ENCODE peak calls at places on chromosomes 16 and 17, in six cellular contexts. I, A, N, P, S and Q are unnamed samples.

GRCh38 chr16:48720266-48720665 is 110.3 kb upstream of the N4BP1 start:
- DNase-seq in S (peak), I (peak), P (no peak), N (no peak), A (peak), Q (no peak)

GRCh38 chr17:67246648-67247415 is 1.8 kb upstream of the HELZ start:
- DNase-seq in N (peak), P (peak), A (peak), S (peak), I (peak), Q (no peak)

GRCh38 chr17:80795737-80796136 is 195.9 kb upstream of the CHMP6 start:
- DNase-seq in I (no peak), S (no peak), A (no peak), N (no peak), P (no peak), Q (no peak)

GRCh38 chr16:67565470-67566100 is 3.3 kb downstream of the CTCF start:
- DNase-seq in S (no peak), N (no peak), P (no peak), I (no peak), A (no peak), Q (no peak)

GRCh38 chr17:7706631-7707354 is 1.8 kb downstream of the EFNB3 start:
- DNase-seq in P (no peak), A (no peak), N (no peak), S (no peak), I (no peak), Q (no peak)

GRCh38 chr16:87391324-87391949 is 699 bp upstream of the MAP1LC3B start:
- DNase-seq in N (no peak), I (no peak), A (peak), S (peak), P (no peak), Q (no peak)

GRCh38 chr16:14564323-14564722 is 65.7 kb downstream of the PARN start:
- DNase-seq in S (peak), A (no peak), N (no peak), P (no peak), I (no peak), Q (no peak)

GRCh38 chr16:85717393-85718152 is 28.8 kb upstream of the GINS2 start:
- DNase-seq in S (peak), I (no peak), A (peak), N (peak), P (no peak), Q (peak)

GRCh38 chr17:41588126-41588810 is 1.6 kb upstream of the KRT14 start:
- DNase-seq in N (no peak), A (no peak), P (no peak), I (no peak), S (no peak), Q (no peak)

GRCh38 chr17:41308918-41309359 is at the start of gene KRTAP16-1:
- DNase-seq in A (no peak), P (no peak), S (no peak), I (no peak), N (no peak), Q (no peak)

GRCh38 chr17:81037783-81038733 is 3.1 kb downstream of the BAIAP2 start:
- DNase-seq in S (no peak), I (no peak), N (no peak), P (no peak), A (no peak), Q (no peak)

GRCh38 chr17:18217412-18218015 is 7.9 kb upstream of the LLGL1 start:
- DNase-seq in I (no peak), N (peak), P (peak), A (peak), S (peak), Q (peak)

GRCh38 chr16:82715833-82716232 is 89.1 kb downstream of the CDH13 start:
- DNase-seq in P (no peak), A (no peak), N (no peak), S (no peak), I (no peak), Q (no peak)

GRCh38 chr16:58290861-58291260 is 4.0 kb downstream of the PRSS54 start:
- DNase-seq in I (no peak), P (no peak), N (no peak), S (no peak), A (no peak), Q (no peak)

GRCh38 chr17:43028221-43028861 is 3.3 kb downstream of the RND2 start:
- DNase-seq in I (no peak), P (no peak), N (no peak), S (peak), A (no peak), Q (no peak)

GRCh38 chr17:72887917-72888316 is 204.6 kb downstream of the SLC39A11 start:
- DNase-seq in S (no peak), P (no peak), N (no peak), I (no peak), A (no peak), Q (no peak)

GRCh38 chr17:11209906-11210305 is 31.1 kb upstream of the SHISA6 start:
- DNase-seq in A (no peak), I (no peak), N (no peak), S (no peak), P (no peak), Q (no peak)

GRCh38 chr17:83133302-83134121 is 54.1 kb downstream of the METRNL start:
- DNase-seq in A (no peak), S (no peak), P (no peak), N (no peak), I (no peak), Q (no peak)

GRCh38 chr17:81666092-81666341 is 388 bp downstream of the OXLD1 start:
- DNase-seq in A (no peak), I (no peak), N (no peak), S (peak), P (no peak), Q (no peak)

GRCh38 chr16:17917316-17918019 is 419.1 kb downstream of the NPIPA8 start:
- DNase-seq in I (no peak), S (peak), P (no peak), N (no peak), A (no peak), Q (no peak)

GRCh38 chr17:19805006-19805405 is 56.9 kb upstream of the ALDH3A1 start:
- DNase-seq in P (no peak), A (no peak), N (no peak), S (no peak), I (no peak), Q (no peak)

GRCh38 chr17:17512866-17513265 is 16.7 kb upstream of the RASD1 start:
- DNase-seq in N (no peak), I (no peak), A (no peak), S (no peak), P (no peak), Q (no peak)

GRCh38 chr16:20191566-20191965 is 117.9 kb upstream of the GPR139 start:
- DNase-seq in I (no peak), P (no peak), N (no peak), S (no peak), A (no peak), Q (no peak)

GRCh38 chr17:49104511-49105074 is 28.0 kb upstream of the B4GALNT2 start:
- DNase-seq in A (no peak), P (no peak), S (no peak), I (no peak), N (no peak), Q (no peak)

GRCh38 chr16:71467810-71468209 is 5.8 kb upstream of the ZNF23 start:
- DNase-seq in N (no peak), A (peak), S (peak), I (no peak), P (no peak), Q (no peak)

GRCh38 chr17:58783380-58783779 is 27.7 kb downstream of the PPM1E start:
- DNase-seq in I (no peak), P (no peak), S (no peak), A (peak), N (no peak), Q (no peak)

GRCh38 chr17:50187741-50188520 is 13.5 kb downstream of the COL1A1 start:
- DNase-seq in A (no peak), S (no peak), I (no peak), N (no peak), P (no peak), Q (no peak)

GRCh38 chr17:50187403-50187735 is 14.1 kb downstream of the COL1A1 start:
- DNase-seq in S (no peak), P (no peak), N (no peak), A (no peak), I (no peak), Q (no peak)

GRCh38 chr17:50189396-50190277 is 11.8 kb downstream of the COL1A1 start:
- DNase-seq in I (no peak), A (no peak), P (no peak), S (no peak), N (no peak), Q (no peak)

GRCh38 chr17:50190278-50191069 is 11.0 kb downstream of the COL1A1 start:
- DNase-seq in A (no peak), I (no peak), P (no peak), S (no peak), N (no peak), Q (no peak)

DNA sequence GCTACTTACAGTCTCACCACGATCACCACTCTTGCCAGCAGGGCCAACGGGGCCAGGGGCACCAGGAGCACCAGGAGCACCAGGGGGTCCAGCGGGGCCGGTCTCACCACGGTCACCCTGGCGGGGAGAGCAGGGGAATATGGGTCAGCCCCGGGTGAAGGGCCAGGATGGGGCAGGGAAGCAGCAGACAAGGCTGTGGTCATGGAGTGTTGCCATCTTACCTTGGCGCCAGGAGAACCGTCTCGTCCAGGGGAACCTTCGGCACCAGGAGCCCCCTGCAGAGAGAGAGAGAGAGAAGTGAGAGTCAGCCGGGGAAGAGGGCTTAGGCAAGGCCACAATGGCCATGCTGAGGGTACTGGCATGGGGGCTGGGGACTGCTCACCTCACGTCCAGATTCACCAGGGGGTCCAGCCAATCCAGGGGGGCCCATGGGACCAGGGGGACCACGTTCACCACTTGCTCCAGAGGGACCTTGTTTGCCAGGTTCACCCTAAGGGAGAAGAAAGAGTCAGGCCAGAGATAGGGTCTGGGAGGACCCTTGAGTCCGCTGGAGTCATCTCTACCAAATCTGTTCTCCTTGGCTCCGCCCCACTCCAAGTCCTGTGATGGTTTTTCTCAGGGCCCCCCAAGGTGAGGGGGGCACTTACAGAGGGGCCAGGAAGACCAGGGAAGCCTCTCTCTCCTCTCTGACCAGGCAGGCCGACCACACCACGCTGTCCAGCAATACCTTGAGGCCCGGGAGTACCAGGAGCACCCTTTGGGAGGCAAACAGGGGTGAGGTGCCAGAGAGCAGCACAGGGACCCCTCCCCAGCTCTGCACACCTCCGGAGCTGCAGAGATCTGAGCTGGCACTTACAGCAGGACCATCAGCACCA is 12.7 kb downstream of the COL1A1 start:
- DNase-seq in A (no peak), P (no peak), S (no peak), I (no peak), N (no peak), Q (no peak)
- TF ChIP-seq POLR2A in A (no peak), P (no peak), S (no peak), I (no peak), N (no peak), Q (no peak)

DNA sequence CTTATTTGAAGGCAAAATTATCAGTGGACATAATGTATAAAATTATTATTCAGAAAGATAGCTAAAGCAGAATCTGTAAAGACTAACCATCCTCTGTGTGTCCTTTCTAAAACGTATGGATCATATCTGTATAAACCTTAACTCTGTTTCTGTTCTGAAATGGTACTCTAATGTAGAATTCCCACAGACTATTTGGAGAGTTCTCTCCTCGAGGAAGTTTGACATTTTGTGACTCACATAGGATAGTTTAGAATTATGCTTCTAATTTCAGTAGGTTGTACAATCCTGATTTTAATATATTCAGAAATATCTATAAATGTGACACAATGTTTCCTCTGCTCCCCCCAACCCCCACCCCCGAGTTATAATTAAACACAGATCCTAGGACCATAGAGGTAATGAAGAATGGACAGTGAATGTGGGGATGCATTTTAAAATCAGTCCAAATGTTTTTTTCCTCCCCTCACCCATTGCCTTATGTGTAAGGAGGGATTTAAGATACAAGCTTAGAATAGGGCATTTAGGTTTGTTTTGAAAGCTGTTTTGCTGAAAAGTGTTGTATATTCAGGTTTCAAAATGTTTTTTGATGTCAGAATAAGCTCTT is 66.8 kb downstream of the BCAS3 start:
- DNase-seq in P (no peak), S (no peak), A (no peak), N (no peak), I (no peak), Q (no peak)
- TF ChIP-seq TAF1 in P (no peak), S (no peak), A (no peak), N (no peak), I (no peak), Q (no peak)

GRCh38 chr17:50931003-50931878 is 65.1 kb upstream of the TOB1 start:
- DNase-seq in I (no peak), N (peak), A (peak), P (no peak), S (peak), Q (no peak)
- TF ChIP-seq POLR2A in I (no peak), N (no peak), A (no peak), P (no peak), S (peak), Q (no peak)

GRCh38 chr17:64991726-64992125 is 64.8 kb downstream of the GNA13 start:
- DNase-seq in N (no peak), I (no peak), S (no peak), A (no peak), P (no peak), Q (no peak)

GRCh38 chr17:64994781-64995538 is 61.6 kb downstream of the GNA13 start:
- DNase-seq in A (no peak), I (no peak), P (no peak), N (no peak), S (no peak), Q (no peak)

GRCh38 chr17:64994281-64994680 is 62.3 kb downstream of the GNA13 start:
- DNase-seq in S (no peak), A (no peak), P (no peak), N (no peak), I (no peak), Q (no peak)

GRCh38 chr17:64993867-64994266 is 62.7 kb downstream of the GNA13 start:
- DNase-seq in I (no peak), A (no peak), N (no peak), P (no peak), S (no peak), Q (no peak)

GRCh38 chr17:64992325-64992802 is 64.2 kb downstream of the GNA13 start:
- DNase-seq in S (peak), A (no peak), I (no peak), N (no peak), P (no peak), Q (no peak)
- TF ChIP-seq TAF1 in S (no peak), A (no peak), I (no peak), N (no peak), P (no peak), Q (no peak)

DNA sequence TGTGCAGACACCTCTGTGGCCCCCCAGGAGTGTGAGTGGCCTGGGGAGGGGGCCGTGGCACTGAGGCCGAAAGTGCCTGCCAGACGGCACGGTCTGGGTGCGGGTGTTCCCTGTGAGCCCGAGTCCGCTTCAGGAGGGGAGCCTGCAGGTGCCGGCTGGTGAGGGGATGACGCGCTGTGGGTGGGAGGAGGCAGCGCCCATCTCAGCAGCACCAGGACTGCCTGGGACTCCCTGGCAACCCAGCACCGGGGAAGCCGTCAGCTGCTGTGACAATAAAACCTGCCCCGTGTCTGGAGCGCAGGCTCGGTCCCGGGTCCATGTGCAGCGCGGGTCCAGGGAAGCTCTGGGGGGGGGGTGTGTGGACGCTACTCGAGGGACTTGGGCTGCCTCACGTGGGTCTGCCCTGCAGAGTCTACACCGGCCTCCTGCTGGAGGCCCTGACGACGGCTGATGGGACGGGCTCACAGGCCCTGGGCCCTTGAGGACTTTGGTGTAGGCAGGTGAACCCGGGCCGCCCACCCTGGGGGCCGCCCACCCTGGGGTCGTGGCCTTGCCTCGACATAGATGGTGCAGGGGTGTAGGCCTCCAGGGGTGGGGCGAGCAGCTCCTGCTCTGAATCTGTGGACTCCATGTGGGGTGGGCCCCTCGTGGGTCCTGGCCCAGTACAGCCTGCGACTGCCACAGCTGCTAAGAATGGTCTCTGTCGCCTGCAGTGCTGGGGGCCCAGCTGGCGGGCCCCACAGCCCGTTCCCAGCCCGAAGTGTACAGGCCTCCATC is 5.9 kb upstream of the RAB40C start:
- DNase-seq in P (no peak), I (no peak), N (no peak), A (peak), S (no peak), Q (no peak)
- TF ChIP-seq POLR2A in P (peak), I (no peak), N (no peak), A (peak), S (no peak), Q (no peak)

DNA sequence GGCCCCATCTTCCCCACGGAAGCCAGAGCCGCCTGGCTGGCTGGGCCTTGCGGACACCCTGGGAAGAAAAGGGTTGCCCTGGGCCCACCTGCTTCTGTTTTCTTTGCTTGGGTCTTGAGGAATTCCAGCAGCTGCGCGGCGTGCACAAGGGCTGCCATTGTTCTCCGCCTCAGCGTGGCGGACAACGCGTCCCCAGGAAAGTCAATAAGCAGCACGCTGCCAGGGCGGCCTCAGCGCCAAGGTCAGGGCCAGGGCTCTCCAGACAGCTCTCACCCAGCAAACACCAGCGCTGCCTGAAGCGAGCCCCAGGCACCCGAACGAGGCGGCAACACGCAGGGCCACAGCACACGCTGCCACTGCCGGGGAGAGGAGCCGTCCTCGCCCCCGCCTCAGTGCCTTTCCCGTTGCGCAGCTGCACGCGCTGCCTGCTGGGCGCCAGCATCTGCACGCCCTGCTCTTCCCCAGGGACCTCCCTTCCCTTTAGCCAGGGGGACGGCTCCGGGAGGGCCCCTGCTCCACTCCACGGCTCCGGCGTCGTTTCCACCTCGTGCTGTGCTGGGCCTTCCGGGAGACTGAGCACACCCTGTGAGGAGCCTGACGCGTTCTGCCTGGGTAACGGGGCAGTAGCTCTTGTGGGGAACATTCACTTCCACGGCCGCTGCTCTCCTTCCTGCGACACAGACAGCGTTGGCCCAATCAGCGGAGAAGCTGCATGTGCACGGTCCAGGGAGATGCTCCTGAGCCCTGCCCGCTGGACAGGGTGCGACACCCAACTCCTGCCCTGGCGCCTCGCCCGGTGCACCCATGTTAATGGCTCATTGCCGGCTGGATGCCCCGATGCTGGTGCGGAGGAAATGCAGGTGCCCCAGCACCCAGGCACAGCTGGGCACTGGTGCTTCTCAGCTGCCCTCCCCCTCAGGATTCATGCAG is 57.8 kb downstream of the LMF1 start:
- DNase-seq in N (no peak), S (peak), I (no peak), A (no peak), P (no peak), Q (no peak)
- TF ChIP-seq TAF1 in N (no peak), S (no peak), I (no peak), A (no peak), P (no peak), Q (no peak)